ENCODE peak calls at places on chromosome 21, in ten cellular contexts. X, J, U, G, V, S, R, I, F and Y are unnamed samples.
A peak's percentile ranks its signal among the peaks of the same experiment; 100 is the strongest.

GRCh38 chr21:41141031-41141457 is 26.9 kb upstream of the BACE2 start:
- DNase-seq in X (no peak), J (no peak), U (no peak), G (peak; percentile 51), V (no peak), S (no peak), R (no peak), I (peak; percentile 35), F (peak; percentile 69), Y (peak; percentile 77)

GRCh38 chr21:16775056-16775455 is 737.8 kb upstream of the CXADR start:
- DNase-seq in X (no peak), J (no peak), U (no peak), G (no peak), V (no peak), S (no peak), R (no peak), I (no peak), F (no peak), Y (no peak)

GRCh38 chr21:9839011-9839661 is 682.2 kb upstream of the TPTE start:
- DNase-seq in X (no peak), J (peak; percentile 73), U (no peak), G (no peak), V (peak; percentile 53), S (no peak), R (no peak), I (no peak), F (no peak), Y (peak; percentile 1)

GRCh38 chr21:33931799-33932390 is 16.3 kb upstream of the ATP5PO start:
- DNase-seq in X (no peak), J (no peak), U (no peak), G (peak; percentile 56), V (no peak), S (no peak), R (no peak), I (no peak), F (no peak), Y (peak; percentile 25)

GRCh38 chr21:28066051-28066450 is 926.6 kb downstream of the LTN1 start:
- DNase-seq in X (no peak), J (no peak), U (no peak), G (peak; percentile 23), V (no peak), S (no peak), R (no peak), I (peak; percentile 14), F (peak; percentile 27), Y (peak; percentile 29)

GRCh38 chr21:46633561-46633960 is 1.9 kb upstream of the PRMT2 start:
- DNase-seq in X (no peak), J (no peak), U (no peak), G (no peak), V (no peak), S (no peak), R (peak; percentile 73), I (no peak), F (no peak), Y (no peak)

GRCh38 chr21:18041012-18041411 is 203.6 kb upstream of the CHODL start:
- DNase-seq in X (peak; percentile 55), J (no peak), U (no peak), G (no peak), V (no peak), S (peak; percentile 45), R (no peak), I (peak; percentile 1), F (no peak), Y (peak; percentile 50)

GRCh38 chr21:41325138-41325537 is 8.5 kb downstream of the FAM3B start:
- DNase-seq in X (no peak), J (no peak), U (no peak), G (no peak), V (no peak), S (peak; percentile 78), R (no peak), I (no peak), F (no peak), Y (no peak)

GRCh38 chr21:31343680-31344480 is at the start of gene TIAM1:
- DNase-seq in X (peak; percentile 51), J (peak; percentile 70), U (peak; percentile 15), G (peak; percentile 89), V (peak; percentile 77), S (no peak), R (no peak), I (peak; percentile 85), F (peak; percentile 89), Y (peak; percentile 89)

GRCh38 chr21:15539376-15539775 is 190.4 kb upstream of the USP25 start:
- DNase-seq in X (no peak), J (no peak), U (no peak), G (no peak), V (no peak), S (no peak), R (no peak), I (no peak), F (no peak), Y (peak; percentile 6)

GRCh38 chr21:31447477-31447876 is 103.4 kb upstream of the TIAM1 start:
- DNase-seq in X (no peak), J (no peak), U (peak; percentile 29), G (peak; percentile 91), V (no peak), S (no peak), R (no peak), I (peak; percentile 3), F (no peak), Y (no peak)

GRCh38 chr21:44377201-44377921 is 23.9 kb downstream of the TRPM2 start:
- DNase-seq in X (peak; percentile 18), J (peak; percentile 53), U (no peak), G (no peak), V (no peak), S (no peak), R (no peak), I (no peak), F (peak; percentile 16), Y (no peak)

GRCh38 chr21:27258756-27259429 is 292.0 kb upstream of the ADAMTS5 start:
- DNase-seq in X (no peak), J (no peak), U (no peak), G (no peak), V (no peak), S (no peak), R (no peak), I (no peak), F (no peak), Y (no peak)

GRCh38 chr21:24375201-24375600 is 1232.1 kb downstream of the MRPL39 start:
- DNase-seq in X (no peak), J (no peak), U (no peak), G (no peak), V (no peak), S (no peak), R (no peak), I (no peak), F (no peak), Y (no peak)

GRCh38 chr21:44509539-44509938 is 30.5 kb downstream of the KRTAP10-1 start:
- DNase-seq in X (no peak), J (no peak), U (no peak), G (peak; percentile 55), V (peak; percentile 88), S (no peak), R (no peak), I (no peak), F (peak; percentile 38), Y (peak; percentile 76)

GRCh38 chr21:40832316-40832715 is 14.6 kb downstream of the DSCAM start:
- DNase-seq in X (no peak), J (no peak), U (no peak), G (no peak), V (no peak), S (no peak), R (no peak), I (no peak), F (no peak), Y (no peak)

GRCh38 chr21:19908386-19908785 is 1089.8 kb upstream of the NCAM2 start:
- DNase-seq in X (no peak), J (no peak), U (no peak), G (no peak), V (no peak), S (no peak), R (no peak), I (no peak), F (no peak), Y (no peak)

GRCh38 chr21:34877485-34878128 is 171.5 kb downstream of the RUNX1 start:
- DNase-seq in X (no peak), J (no peak), U (no peak), G (no peak), V (peak; percentile 90), S (no peak), R (no peak), I (peak; percentile 64), F (no peak), Y (peak; percentile 94)

GRCh38 chr21:36747815-36748381 is 49.0 kb downstream of the SIM2 start:
- DNase-seq in X (peak; percentile 70), J (no peak), U (no peak), G (peak; percentile 68), V (no peak), S (peak; percentile 23), R (no peak), I (no peak), F (no peak), Y (no peak)
- H3K4me3 ChIP-seq in X (peak overlapping the region; percentile 58), J (peak overlapping the region; percentile 10), U (no peak overlapping the region), G (peak overlapping the region; percentile 71), V (peak overlapping the region; percentile 41), S (peak overlapping the region; percentile 68), R (no peak overlapping the region), I (peak overlapping the region; percentile 34), F (no peak overlapping the region), Y (no peak overlapping the region)

GRCh38 chr21:42409366-42409765 is 5.7 kb downstream of the UBASH3A start:
- DNase-seq in X (no peak), J (no peak), U (no peak), G (no peak), V (no peak), S (no peak), R (no peak), I (no peak), F (no peak), Y (no peak)
- H3K36me3 ChIP-seq in X (no peaks in the 10 kb centered on the region), J (no peaks in the 10 kb centered on the region), U (no peaks in the 10 kb centered on the region), G (no peaks in the 10 kb centered on the region), V (no peaks in the 10 kb centered on the region), S (no peaks in the 10 kb centered on the region), R (peaks cover 72% of the 10 kb centered on the region), I (no peaks in the 10 kb centered on the region), F (no peaks in the 10 kb centered on the region), Y (no peaks in the 10 kb centered on the region)

GRCh38 chr21:29362758-29363157 is 64.0 kb downstream of the BACH1 start:
- DNase-seq in X (no peak), J (no peak), U (no peak), G (no peak), V (no peak), S (no peak), R (no peak), I (no peak), F (no peak), Y (no peak)
- H3K4me3 ChIP-seq in X (no peak overlapping the region), J (no peak overlapping the region), U (no peak overlapping the region), G (no peak overlapping the region), V (no peak overlapping the region), S (no peak overlapping the region), R (no peak overlapping the region), I (no peak overlapping the region), F (no peak overlapping the region), Y (no peak overlapping the region)

DNA sequence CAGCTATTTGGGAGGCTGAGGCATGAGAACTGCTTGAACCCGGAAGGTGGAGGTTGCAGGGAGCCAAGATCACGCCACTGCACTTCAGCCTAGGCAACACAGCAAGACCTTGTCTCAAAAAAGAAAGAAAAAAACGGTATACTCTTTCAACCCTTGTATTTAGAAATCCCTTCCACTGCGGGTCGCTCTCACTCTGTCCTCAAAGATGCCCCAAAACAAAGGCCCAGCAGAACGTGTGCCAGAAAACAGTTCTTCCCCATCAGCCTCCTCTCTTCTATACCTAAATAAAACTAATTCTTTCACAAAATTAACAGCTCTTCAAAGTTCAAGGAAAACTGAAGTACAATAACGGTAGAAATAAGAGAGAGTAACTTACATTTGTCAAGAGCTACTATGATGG is 13.2 kb downstream of the SETD4 start:
- DNase-seq in X (no peak), J (no peak), U (no peak), G (no peak), V (no peak), S (no peak), R (no peak), I (no peak), F (no peak), Y (no peak)
- H3K36me3 ChIP-seq in X (peaks cover 93% of the 10 kb centered on the region), J (peaks cover 92% of the 10 kb centered on the region), U (no peaks in the 10 kb centered on the region), G (peaks cover 46% of the 10 kb centered on the region), V (peaks cover 96% of the 10 kb centered on the region), S (peaks cover 24% of the 10 kb centered on the region), R (peaks cover 33% of the 10 kb centered on the region), I (peaks cover 25% of the 10 kb centered on the region), F (peaks cover 19% of the 10 kb centered on the region), Y (peaks cover 49% of the 10 kb centered on the region)